ENCODE peak calls at places on chromosome 10, in five cellular contexts. Y is BE2C, S is H7, O is AG09309, W is BJ. C is an unnamed sample.

GRCh38 chr10:54372164-54372563 is 428.9 kb downstream of the PCDH15 start:
- DNase-seq in S (no peak), O (no peak), Y (peak; percentile 15), W (no peak), C (no peak)

GRCh38 chr10:95864906-95865813 is 42.6 kb upstream of the CC2D2B start:
- DNase-seq in O (peak; percentile 70), S (peak; percentile 66), W (peak; percentile 35), Y (peak; percentile 16), C (peak; percentile 63)

GRCh38 chr10:60821661-60822060 is 43.4 kb downstream of the CDK1 start:
- DNase-seq in O (no peak), Y (no peak), W (no peak), S (no peak), C (no peak)

GRCh38 chr10:71527135-71527534 is 130.4 kb downstream of the CDH23 start:
- DNase-seq in W (no peak), O (no peak), Y (no peak), S (no peak), C (no peak)

GRCh38 chr10:88254091-88254490 is 329.0 kb downstream of the RNLS start:
- DNase-seq in W (peak; percentile 59), O (peak; percentile 57), S (no peak), Y (peak; percentile 36), C (no peak)

GRCh38 chr10:6022693-6023092 is 39.5 kb downstream of the IL2RA start:
- DNase-seq in W (no peak), O (no peak), Y (no peak), S (no peak), C (no peak)

GRCh38 chr10:68938117-68938516 is 17.9 kb upstream of the DDX21 start:
- DNase-seq in S (no peak), Y (no peak), W (no peak), O (no peak), C (no peak)

GRCh38 chr10:74223755-74224530 is 72.9 kb downstream of the ADK start:
- DNase-seq in W (peak; percentile 29), S (no peak), O (no peak), Y (no peak), C (no peak)

GRCh38 chr10:17075510-17075909 is 54.1 kb downstream of the CUBN start:
- DNase-seq in S (no peak), W (peak; percentile 90), Y (no peak), O (peak; percentile 88), C (peak; percentile 78)

GRCh38 chr10:130109796-130110235 is 814 bp downstream of the C10orf143 start:
- DNase-seq in Y (peak; percentile 71), S (peak; percentile 65), W (peak; percentile 63), O (peak; percentile 62), C (peak; percentile 78)

GRCh38 chr10:7301039-7301768 is 109.6 kb downstream of the SFMBT2 start:
- DNase-seq in S (peak; percentile 78), Y (peak; percentile 66), O (no peak), W (no peak), C (no peak)

GRCh38 chr10:51651063-51651462 is 48.3 kb downstream of the CSTF2T start:
- DNase-seq in W (no peak), S (no peak), O (no peak), Y (no peak), C (no peak)

DNA sequence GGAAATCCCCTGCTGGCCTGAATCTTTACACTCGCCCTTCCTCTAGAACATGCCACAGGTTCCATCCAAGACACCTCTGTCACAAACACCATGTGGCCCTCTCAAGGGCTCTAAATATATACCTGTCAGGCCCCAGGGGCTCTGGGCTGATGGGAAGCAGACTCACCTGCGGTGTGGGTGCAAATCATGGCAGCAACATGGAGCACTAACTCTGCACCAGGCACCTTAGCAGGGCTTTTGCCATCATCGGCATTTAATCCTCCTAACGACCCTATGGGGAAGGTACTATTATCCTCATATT is 17.3 kb downstream of the SH3PXD2A start:
- DNase-seq in O (no peak), W (no peak), S (no peak), Y (no peak), C (no peak)
- H3K4me3 ChIP-seq in O (no peak overlapping the region), W (no peak overlapping the region), S (no peak overlapping the region), Y (no peak overlapping the region), C (no peak overlapping the region)

GRCh38 chr10:58382489-58382995 is 2.7 kb upstream of the TFAM start:
- DNase-seq in Y (no peak), O (no peak), S (no peak), W (no peak), C (no peak)

GRCh38 chr10:58384536-58384998 is 643 bp upstream of the TFAM start:
- DNase-seq in W (no peak), O (no peak), Y (no peak), S (no peak), C (no peak)

GRCh38 chr10:58384999-58385783 is at the start of gene TFAM:
- DNase-seq in Y (peak; percentile 97), W (peak; percentile 52), O (peak; percentile 65), S (peak; percentile 93), C (peak; percentile 88)

GRCh38 chr10:58385784-58386112 is 538 bp downstream of the TFAM start:
- DNase-seq in W (no peak), Y (peak; percentile 32), O (no peak), S (peak; percentile 51), C (no peak)

GRCh38 chr10:58384095-58384494 is 1.1 kb upstream of the TFAM start:
- DNase-seq in S (no peak), O (no peak), W (no peak), Y (no peak), C (no peak)
- H3K4me3 ChIP-seq in S (no peak overlapping the region), O (no peak overlapping the region), W (no peak overlapping the region), Y (peak overlapping the region; percentile 95), C (no peak overlapping the region)

GRCh38 chr10:13717571-13717935 is 130.8 kb downstream of the PRPF18 start:
- DNase-seq in S (no peak), Y (no peak), W (no peak), O (no peak), C (no peak)
- H3K4me3 ChIP-seq in S (no peak overlapping the region), Y (no peak overlapping the region), W (no peak overlapping the region), O (no peak overlapping the region), C (no peak overlapping the region)

GRCh38 chr10:127853868-127854768 is 38.6 kb downstream of the CLRN3 start:
- DNase-seq in Y (peak; percentile 68), O (peak; percentile 13), W (no peak), S (peak; percentile 90), C (peak; percentile 7)
- H3K4me3 ChIP-seq in Y (no peak overlapping the region), O (no peak overlapping the region), W (no peak overlapping the region), S (no peak overlapping the region), C (no peak overlapping the region)

GRCh38 chr10:48389272-48389671 is 82.8 kb downstream of the MAPK8 start:
- DNase-seq in Y (no peak), O (no peak), W (no peak), S (no peak), C (no peak)

GRCh38 chr10:48390005-48390871 is 83.8 kb downstream of the MAPK8 start:
- DNase-seq in Y (no peak), O (no peak), W (no peak), S (no peak), C (no peak)

GRCh38 chr10:48391994-48392393 is 85.5 kb downstream of the MAPK8 start:
- DNase-seq in W (no peak), S (no peak), O (no peak), Y (no peak), C (no peak)

DNA sequence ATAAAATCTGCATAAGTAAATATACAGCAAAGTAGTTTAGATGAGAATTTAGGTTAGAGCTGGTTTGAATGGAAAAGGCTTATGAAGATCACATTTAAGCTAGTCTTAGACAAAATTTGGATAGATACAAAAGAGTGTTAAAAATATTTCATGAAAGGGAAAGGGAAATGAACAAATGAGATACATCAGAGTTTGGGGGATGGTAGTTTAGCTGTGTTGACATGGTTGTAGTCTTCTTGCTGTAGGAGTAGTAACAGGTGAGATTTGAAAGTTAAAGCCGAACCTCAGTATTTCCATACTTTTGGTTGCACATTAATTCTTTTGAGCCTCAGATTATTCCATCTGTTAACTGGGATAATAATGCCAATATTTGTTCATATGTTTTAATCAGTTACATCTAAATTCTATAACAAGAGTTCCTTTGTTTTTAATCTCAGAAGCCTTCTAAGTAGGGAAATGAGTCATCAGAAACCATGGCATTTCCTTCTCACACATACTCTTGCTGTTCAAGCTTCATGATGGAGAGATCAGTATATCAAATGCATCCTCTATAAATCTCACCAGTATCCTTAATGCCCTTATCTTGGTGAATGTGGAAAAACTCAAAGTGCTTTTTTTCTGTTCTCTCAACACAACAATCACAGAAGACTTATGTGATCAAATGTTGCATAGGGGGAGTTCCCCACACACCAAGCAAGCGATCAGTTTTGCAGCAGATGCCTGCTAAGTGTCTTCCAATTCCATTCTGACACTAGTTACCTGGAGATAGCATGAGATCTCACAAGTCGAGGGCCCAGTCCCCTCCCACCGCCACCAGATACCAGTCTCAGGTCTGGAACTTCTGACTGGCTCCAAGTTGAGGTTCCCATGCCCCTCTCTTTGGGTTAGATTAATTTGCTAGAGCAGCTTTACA is 84.7 kb downstream of the MAPK8 start:
- DNase-seq in S (no peak), O (no peak), W (no peak), Y (no peak), C (no peak)
- H3K4me3 ChIP-seq in S (no peak overlapping the region), O (no peak overlapping the region), W (no peak overlapping the region), Y (no peak overlapping the region), C (no peak overlapping the region)

GRCh38 chr10:123786306-123786705 is 105.3 kb downstream of the CPXM2 start:
- DNase-seq in S (peak; percentile 1), Y (no peak), O (no peak), W (no peak), C (no peak)
- H3K4me3 ChIP-seq in S (no peak overlapping the region), Y (no peak overlapping the region), O (no peak overlapping the region), W (no peak overlapping the region), C (no peak overlapping the region)

C was measured in AG04450.